ENCODE peak calls at places on chromosomes 16 and 17, in eight cellular contexts. H is cerebellar nuclear complex; O is AML-193; W is NCI-H2081; K is activated naive CD4-positive, alpha-beta T cell treated with anti-CD3 and anti-CD28 coated beads, Interleukin-2, amount 50 U/mL, for 16 hours; C is smooth muscle cell of the brain vasculature; J is T-helper 2 cell; Z is WTC11. Y is an unnamed sample.

GRCh38 chr17:48503747-48504146 is 27.1 kb downstream of the HOXB1 start:
- DNase-seq in C (no peak), Z (no peak), H (no peak), K (no peak), O (no peak), J (no peak), W (peak; percentile 20), Y (no peak)

GRCh38 chr16:84582958-84583516 is 34.8 kb downstream of the COTL1 start:
- DNase-seq in C (no peak), Z (no peak), J (no peak), H (no peak), W (no peak), K (no peak), O (no peak), Y (no peak)

GRCh38 chr16:56357291-56357764 is 68.0 kb downstream of the AMFR start:
- DNase-seq in K (no peak), C (no peak), W (no peak), H (no peak), O (no peak), Z (peak; percentile 14), J (no peak), Y (peak; percentile 29)

GRCh38 chr17:57989011-57989345 is 924 bp upstream of the VEZF1 start:
- DNase-seq in K (no peak), W (no peak), Z (no peak), O (peak; percentile 38), H (no peak), C (no peak), J (no peak), Y (peak; percentile 34)

GRCh38 chr16:89485701-89486246 is 4.6 kb downstream of the ANKRD11 start:
- DNase-seq in O (no peak), Z (no peak), H (no peak), W (no peak), K (no peak), J (no peak), C (no peak), Y (no peak)

GRCh38 chr16:2842340-2843000 is 12.4 kb downstream of the ZG16B start:
- DNase-seq in J (no peak), Z (peak; percentile 87), W (no peak), K (peak; percentile 82), O (no peak), C (no peak), H (no peak), Y (peak; percentile 69)

GRCh38 chr17:76009969-76010661 is 9.5 kb downstream of the CDK3 start:
- DNase-seq in J (no peak), W (no peak), H (no peak), Z (no peak), K (no peak), C (no peak), O (no peak), Y (no peak)

GRCh38 chr16:55701442-55702319 is 45.9 kb downstream of the SLC6A2 start:
- DNase-seq in O (peak; percentile 29), C (peak; percentile 4), K (peak; percentile 27), J (no peak), Z (peak; percentile 71), W (peak; percentile 68), H (no peak), Y (peak; percentile 70)

GRCh38 chr17:82281502-82282238 is 8.2 kb upstream of the CSNK1D start:
- DNase-seq in Z (no peak), C (no peak), J (no peak), H (no peak), O (no peak), W (no peak), K (peak; percentile 25), Y (no peak)

GRCh38 chr17:49753959-49754391 is 10.0 kb downstream of the FAM117A start:
- DNase-seq in C (no peak), J (no peak), K (no peak), H (no peak), O (no peak), Z (no peak), W (no peak), Y (no peak)

GRCh38 chr17:49362723-49363117 is 670 bp upstream of the ZNF652 start:
- DNase-seq in W (no peak), Z (no peak), C (no peak), O (no peak), J (no peak), H (no peak), K (no peak), Y (no peak)

GRCh38 chr17:395179-395578 is 42.6 kb upstream of the RPH3AL start:
- DNase-seq in K (no peak), W (no peak), J (no peak), O (no peak), C (no peak), H (no peak), Z (no peak), Y (no peak)

GRCh38 chr17:2853111-2853721 is 57.0 kb downstream of the RAP1GAP2 start:
- DNase-seq in J (no peak), W (no peak), K (peak; percentile 29), Z (peak; percentile 71), O (no peak), H (no peak), C (no peak), Y (peak; percentile 72)

GRCh38 chr16:78925071-78925714 is 675.3 kb downstream of the MAF start:
- DNase-seq in K (no peak), C (no peak), Z (peak; percentile 34), W (no peak), O (peak; percentile 4), H (no peak), J (no peak), Y (peak; percentile 28)

GRCh38 chr17:44117351-44117750 is 6.1 kb downstream of the HDAC5 start:
- DNase-seq in Z (no peak), H (no peak), C (no peak), O (no peak), W (no peak), K (no peak), J (no peak), Y (no peak)

GRCh38 chr16:70605284-70605659 is 41.1 kb upstream of the IL34 start:
- DNase-seq in C (no peak), H (no peak), W (no peak), O (no peak), K (no peak), Z (no peak), J (no peak), Y (no peak)

GRCh38 chr17:34486781-34487180 is 92.6 kb upstream of the TMEM132E start:
- DNase-seq in W (no peak), C (no peak), O (no peak), H (no peak), J (no peak), K (no peak), Z (no peak), Y (no peak)

GRCh38 chr16:84040206-84040822 is 2.3 kb downstream of the SLC38A8 start:
- DNase-seq in W (no peak), H (no peak), K (no peak), Z (no peak), C (no peak), O (no peak), J (no peak), Y (no peak)

GRCh38 chr17:17075037-17075755 is 32.9 kb downstream of the MPRIP start:
- DNase-seq in W (no peak), O (no peak), J (no peak), Z (no peak), H (no peak), C (peak; percentile 56), K (no peak), Y (no peak)